ENCODE peak calls at places on chromosomes 16 and 17, in five cellular contexts. One of them, this sample, is unnamed.

GRCh38 chr17:48259710-48260291 is 152.2 kb downstream of the SNX11 start:
- DNase-seq in brain microvascular endothelial cell: peak; percentile 12
- DNase-seq in AG09309: no peak
- DNase-seq in endodermal cell: peak; percentile 71
- DNase-seq in tibial artery: no peak
- DNase-seq in this sample: peak; percentile 51

GRCh38 chr16:30122621-30123160 is 329 bp downstream of the MAPK3 start:
- DNase-seq in brain microvascular endothelial cell: no peak
- DNase-seq in AG09309: no peak
- DNase-seq in endodermal cell: no peak
- DNase-seq in tibial artery: peak; percentile 76
- DNase-seq in this sample: no peak

GRCh38 chr17:50672831-50673551 is 34.7 kb downstream of the ANKRD40 start:
- DNase-seq in brain microvascular endothelial cell: no peak
- DNase-seq in AG09309: no peak
- DNase-seq in endodermal cell: no peak
- DNase-seq in tibial artery: peak; percentile 70
- DNase-seq in this sample: no peak

GRCh38 chr16:11604783-11605563 is 18.3 kb upstream of the LITAF start:
- DNase-seq in brain microvascular endothelial cell: no peak
- DNase-seq in AG09309: no peak
- DNase-seq in endodermal cell: no peak
- DNase-seq in tibial artery: no peak
- DNase-seq in this sample: peak; percentile 61

GRCh38 chr17:40348562-40349476 is 15.7 kb downstream of the GJD3 start:
- DNase-seq in brain microvascular endothelial cell: no peak
- DNase-seq in AG09309: no peak
- DNase-seq in endodermal cell: peak; percentile 43
- DNase-seq in tibial artery: peak; percentile 89
- DNase-seq in this sample: no peak

GRCh38 chr17:82373731-82374625 is 2.4 kb downstream of the UTS2R start:
- DNase-seq in brain microvascular endothelial cell: no peak
- DNase-seq in AG09309: no peak
- DNase-seq in endodermal cell: no peak
- DNase-seq in tibial artery: no peak
- DNase-seq in this sample: no peak

GRCh38 chr17:32277284-32277683 is 11.7 kb downstream of the RHBDL3 start:
- DNase-seq in brain microvascular endothelial cell: peak; percentile 35
- DNase-seq in AG09309: no peak
- DNase-seq in endodermal cell: peak; percentile 93
- DNase-seq in tibial artery: no peak
- DNase-seq in this sample: peak; percentile 43

GRCh38 chr17:29561541-29562517 is 5.0 kb downstream of the ABHD15 start:
- DNase-seq in brain microvascular endothelial cell: no peak
- DNase-seq in AG09309: no peak
- DNase-seq in endodermal cell: peak; percentile 46
- DNase-seq in tibial artery: no peak
- DNase-seq in this sample: no peak

GRCh38 chr16:9909072-9909471 is 273.2 kb downstream of the GRIN2A start:
- DNase-seq in brain microvascular endothelial cell: peak; percentile 1
- DNase-seq in AG09309: no peak
- DNase-seq in endodermal cell: no peak
- DNase-seq in tibial artery: no peak
- DNase-seq in this sample: no peak

GRCh38 chr16:19765860-19766553 is 47.9 kb downstream of the IQCK start:
- DNase-seq in brain microvascular endothelial cell: no peak
- DNase-seq in AG09309: no peak
- DNase-seq in endodermal cell: no peak
- DNase-seq in tibial artery: peak; percentile 76
- DNase-seq in this sample: peak; percentile 74

GRCh38 chr16:8814095-8814806 is 16.6 kb downstream of the PMM2 start:
- DNase-seq in brain microvascular endothelial cell: no peak
- DNase-seq in AG09309: no peak
- DNase-seq in endodermal cell: no peak
- DNase-seq in tibial artery: no peak
- DNase-seq in this sample: no peak

GRCh38 chr17:8725881-8726280 is 18.8 kb downstream of the CCDC42 start:
- DNase-seq in brain microvascular endothelial cell: no peak
- DNase-seq in AG09309: no peak
- DNase-seq in endodermal cell: no peak
- DNase-seq in tibial artery: peak; percentile 37
- DNase-seq in this sample: no peak

GRCh38 chr17:12492450-12492849 is 173.2 kb upstream of the MYOCD start:
- DNase-seq in brain microvascular endothelial cell: peak; percentile 35
- DNase-seq in AG09309: no peak
- DNase-seq in endodermal cell: no peak
- DNase-seq in tibial artery: no peak
- DNase-seq in this sample: peak; percentile 64

GRCh38 chr17:72393553-72393952 is 272.7 kb downstream of the SOX9 start:
- DNase-seq in brain microvascular endothelial cell: peak; percentile 76
- DNase-seq in AG09309: no peak
- DNase-seq in endodermal cell: no peak
- DNase-seq in tibial artery: no peak
- DNase-seq in this sample: peak; percentile 39

GRCh38 chr17:12983986-12984932 is 33.6 kb downstream of the ELAC2 start:
- DNase-seq in brain microvascular endothelial cell: peak; percentile 73
- DNase-seq in AG09309: peak; percentile 85
- DNase-seq in endodermal cell: no peak
- DNase-seq in tibial artery: no peak
- DNase-seq in this sample: peak; percentile 87

GRCh38 chr17:81401727-81402529 is 6.7 kb downstream of the BAHCC1 start:
- DNase-seq in brain microvascular endothelial cell: no peak
- DNase-seq in AG09309: no peak
- DNase-seq in endodermal cell: peak; percentile 92
- DNase-seq in tibial artery: peak; percentile 79
- DNase-seq in this sample: peak; percentile 67

GRCh38 chr17:75773808-75774470 is 8.9 kb upstream of the GALK1 start:
- DNase-seq in brain microvascular endothelial cell: no peak
- DNase-seq in AG09309: no peak
- DNase-seq in endodermal cell: peak; percentile 92
- DNase-seq in tibial artery: peak; percentile 66
- DNase-seq in this sample: no peak

GRCh38 chr17:15502315-15503112 is 35.1 kb upstream of the CDRT4 start:
- DNase-seq in brain microvascular endothelial cell: peak; percentile 75
- DNase-seq in AG09309: peak; percentile 94
- DNase-seq in endodermal cell: peak; percentile 98
- DNase-seq in tibial artery: peak; percentile 95
- DNase-seq in this sample: peak; percentile 96

GRCh38 chr16:30407794-30408534 is 558 bp downstream of the ZNF771 start:
- DNase-seq in brain microvascular endothelial cell: no peak
- DNase-seq in AG09309: no peak
- DNase-seq in endodermal cell: peak; percentile 69
- DNase-seq in tibial artery: no peak
- DNase-seq in this sample: no peak

GRCh38 chr16:3377917-3378316 is 22.2 kb downstream of the OR2C1 start:
- DNase-seq in brain microvascular endothelial cell: no peak
- DNase-seq in AG09309: no peak
- DNase-seq in endodermal cell: no peak
- DNase-seq in tibial artery: no peak
- DNase-seq in this sample: no peak

GRCh38 chr16:2468725-2469398 is 2.2 kb upstream of the NTN3 start:
- DNase-seq in brain microvascular endothelial cell: no peak
- DNase-seq in AG09309: no peak
- DNase-seq in endodermal cell: peak; percentile 66
- DNase-seq in tibial artery: no peak
- DNase-seq in this sample: no peak

GRCh38 chr17:7650509-7651096 is at the start of gene ATP1B2:
- DNase-seq in brain microvascular endothelial cell: peak; percentile 16
- DNase-seq in AG09309: no peak
- DNase-seq in endodermal cell: peak; percentile 98
- DNase-seq in tibial artery: no peak
- DNase-seq in this sample: peak; percentile 51

GRCh38 chr17:32774286-32775084 is 102.4 kb downstream of the MYO1D start:
- DNase-seq in brain microvascular endothelial cell: no peak
- DNase-seq in AG09309: no peak
- DNase-seq in endodermal cell: no peak
- DNase-seq in tibial artery: no peak
- DNase-seq in this sample: no peak

GRCh38 chr17:32995416-32995815 is 3.8 kb downstream of the SPACA3 start:
- DNase-seq in brain microvascular endothelial cell: no peak
- DNase-seq in AG09309: no peak
- DNase-seq in endodermal cell: peak; percentile 45
- DNase-seq in tibial artery: no peak
- DNase-seq in this sample: no peak

GRCh38 chr16:1044515-1045362 is 27.8 kb upstream of the SSTR5 start:
- DNase-seq in brain microvascular endothelial cell: no peak
- DNase-seq in AG09309: no peak
- DNase-seq in endodermal cell: no peak
- DNase-seq in tibial artery: no peak
- DNase-seq in this sample: no peak

GRCh38 chr17:14061666-14062560 is 7.4 kb upstream of the COX10 start:
- DNase-seq in brain microvascular endothelial cell: peak; percentile 65
- DNase-seq in AG09309: peak; percentile 69
- DNase-seq in endodermal cell: no peak
- DNase-seq in tibial artery: no peak
- DNase-seq in this sample: peak; percentile 82

GRCh38 chr16:10594312-10594950 is 14.0 kb upstream of the EMP2 start:
- DNase-seq in brain microvascular endothelial cell: no peak
- DNase-seq in AG09309: no peak
- DNase-seq in endodermal cell: no peak
- DNase-seq in tibial artery: no peak
- DNase-seq in this sample: no peak

GRCh38 chr16:81266680-81267095 is 28.2 kb downstream of the BCO1 start:
- DNase-seq in brain microvascular endothelial cell: no peak
- DNase-seq in AG09309: no peak
- DNase-seq in endodermal cell: no peak
- DNase-seq in tibial artery: no peak
- DNase-seq in this sample: no peak

GRCh38 chr16:66928702-66929388 is 3.5 kb upstream of the RRAD start:
- DNase-seq in brain microvascular endothelial cell: peak; percentile 18
- DNase-seq in AG09309: no peak
- DNase-seq in endodermal cell: peak; percentile 73
- DNase-seq in tibial artery: no peak
- DNase-seq in this sample: peak; percentile 43

DNA sequence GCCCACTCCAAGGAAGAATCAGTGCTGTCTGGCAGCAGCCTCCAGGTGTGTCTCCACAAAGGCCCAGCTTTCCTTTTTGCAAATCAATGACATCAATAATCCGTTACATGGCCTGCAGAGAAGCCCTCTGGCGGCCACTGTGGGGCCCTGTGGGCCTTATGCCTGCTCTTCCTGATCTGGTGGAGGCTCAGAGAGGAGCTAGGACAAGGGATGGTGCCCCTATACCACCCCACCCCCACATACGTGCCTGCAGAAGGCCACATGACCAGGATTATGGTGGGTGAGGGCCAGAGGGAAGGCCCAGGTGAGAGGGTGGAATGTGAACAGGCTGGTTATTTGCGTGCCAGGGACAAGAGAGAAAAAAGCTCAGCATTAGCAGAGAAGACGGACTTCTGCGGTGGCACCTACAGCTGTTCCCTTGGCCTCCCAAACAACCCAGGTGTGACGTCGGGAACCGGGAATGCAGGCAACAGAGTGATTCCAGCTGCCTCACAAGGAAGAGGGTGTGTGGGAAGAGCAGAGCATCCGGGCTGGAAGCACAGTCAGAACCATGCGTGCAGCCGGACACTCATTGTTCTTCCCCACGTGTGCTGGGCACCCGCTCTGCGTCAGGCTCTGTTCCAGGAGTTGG is 22.5 kb downstream of the EIF4A3 start:
- DNase-seq in brain microvascular endothelial cell: no peak
- DNase-seq in AG09309: no peak
- DNase-seq in endodermal cell: peak; percentile 94
- DNase-seq in tibial artery: no peak
- DNase-seq in this sample: peak; percentile 68
- TF ChIP-seq CTCF in brain microvascular endothelial cell: peak; percentile 78
- TF ChIP-seq CTCF in AG09309: peak; percentile 29
- TF ChIP-seq CTCF in endodermal cell: peak; percentile 93
- TF ChIP-seq CTCF in tibial artery: no peak
- TF ChIP-seq CTCF in this sample: peak; percentile 55

GRCh38 chr16:14418795-14419225 is 211.2 kb downstream of the PARN start:
- DNase-seq in brain microvascular endothelial cell: no peak
- DNase-seq in AG09309: no peak
- DNase-seq in endodermal cell: no peak
- DNase-seq in tibial artery: peak; percentile 87
- DNase-seq in this sample: no peak
- H3K4me3 ChIP-seq in brain microvascular endothelial cell: no peak overlapping the region
- H3K4me3 ChIP-seq in AG09309: no peak overlapping the region
- H3K4me3 ChIP-seq in endodermal cell: no peak overlapping the region
- H3K4me3 ChIP-seq in tibial artery: peak overlapping the region; percentile 24
- H3K4me3 ChIP-seq in this sample: no peak overlapping the region

GRCh38 chr17:70171159-70171558 is 1.8 kb downstream of the KCNJ2 start:
- DNase-seq in brain microvascular endothelial cell: no peak
- DNase-seq in AG09309: no peak
- DNase-seq in endodermal cell: no peak
- DNase-seq in tibial artery: no peak
- DNase-seq in this sample: no peak

GRCh38 chr17:70166571-70166970 is 2.8 kb upstream of the KCNJ2 start:
- DNase-seq in brain microvascular endothelial cell: no peak
- DNase-seq in AG09309: no peak
- DNase-seq in endodermal cell: no peak
- DNase-seq in tibial artery: no peak
- DNase-seq in this sample: no peak

GRCh38 chr17:70169707-70170597 is 620 bp downstream of the KCNJ2 start:
- DNase-seq in brain microvascular endothelial cell: no peak
- DNase-seq in AG09309: peak; percentile 18
- DNase-seq in endodermal cell: no peak
- DNase-seq in tibial artery: no peak
- DNase-seq in this sample: peak; percentile 68

GRCh38 chr17:70168044-70168978 is 1.0 kb upstream of the KCNJ2 start:
- DNase-seq in brain microvascular endothelial cell: peak; percentile 48
- DNase-seq in AG09309: peak; percentile 21
- DNase-seq in endodermal cell: peak; percentile 92
- DNase-seq in tibial artery: peak; percentile 67
- DNase-seq in this sample: peak; percentile 86

DNA sequence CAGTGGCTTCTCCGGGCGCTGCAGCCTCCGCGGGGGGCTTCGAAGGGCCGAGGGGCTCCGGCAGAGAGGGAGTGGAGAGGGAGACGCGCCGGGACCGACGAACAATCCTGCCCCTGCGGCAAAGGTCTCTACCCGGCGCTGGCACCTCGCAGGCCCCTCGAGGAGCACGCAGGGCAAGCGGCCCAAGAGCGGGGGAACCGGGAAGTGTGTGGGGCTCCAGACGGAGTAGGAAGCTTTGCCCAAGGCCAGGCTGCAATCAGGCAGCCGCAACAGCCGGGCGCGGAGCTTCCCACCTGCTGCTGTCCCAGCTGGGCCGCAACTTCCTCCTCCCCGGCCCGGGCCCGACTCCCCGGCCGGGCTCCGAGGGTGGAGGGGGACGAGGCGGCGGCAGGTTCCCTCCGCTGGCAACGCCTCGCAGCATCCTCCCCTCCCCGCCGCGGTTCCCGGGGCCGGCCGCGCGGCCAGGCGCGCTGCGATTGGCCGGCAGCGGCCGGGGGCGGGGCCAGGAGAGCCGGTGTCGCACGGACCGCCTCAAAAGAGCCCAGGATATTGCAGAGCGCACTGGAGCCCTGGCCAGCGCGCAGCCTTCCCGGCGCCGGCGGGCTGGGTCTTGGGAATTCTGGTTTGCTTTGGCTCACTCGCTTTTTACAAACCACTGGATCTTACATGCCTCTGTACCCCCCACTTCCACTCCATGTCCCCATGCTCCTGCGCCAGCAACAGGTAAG is at the start of gene KCNJ2:
- DNase-seq in brain microvascular endothelial cell: peak; percentile 34
- DNase-seq in AG09309: peak; percentile 4
- DNase-seq in endodermal cell: peak; percentile 98
- DNase-seq in tibial artery: peak; percentile 88
- DNase-seq in this sample: peak; percentile 55
- TF ChIP-seq CTCF in brain microvascular endothelial cell: no peak
- TF ChIP-seq CTCF in AG09309: no peak
- TF ChIP-seq CTCF in endodermal cell: no peak
- TF ChIP-seq CTCF in tibial artery: no peak
- TF ChIP-seq CTCF in this sample: no peak

GRCh38 chr16:88917146-88917914 is 50.9 kb upstream of the PABPN1L start:
- DNase-seq in brain microvascular endothelial cell: no peak
- DNase-seq in AG09309: no peak
- DNase-seq in endodermal cell: peak; percentile 95
- DNase-seq in tibial artery: no peak
- DNase-seq in this sample: no peak
- H3K4me3 ChIP-seq in brain microvascular endothelial cell: no peak overlapping the region
- H3K4me3 ChIP-seq in AG09309: no peak overlapping the region
- H3K4me3 ChIP-seq in endodermal cell: no peak overlapping the region
- H3K4me3 ChIP-seq in tibial artery: no peak overlapping the region
- H3K4me3 ChIP-seq in this sample: no peak overlapping the region